ENCODE peak calls at places on chromosomes 4 and X, in ten cellular contexts. U, G, B, K, X, S, V, T, H and Q are unnamed samples.

GRCh38 chr4:153651961-153652784 is 31.9 kb upstream of the TLR2 start:
- DNase-seq in U (no peak), G (no peak), B (no peak), K (peak), X (no peak), S (no peak), V (no peak), T (peak), H (no peak), Q (no peak)

GRCh38 chr4:139171878-139172691 is 4.9 kb downstream of the ELF2 start:
- DNase-seq in U (peak), G (no peak), B (no peak), K (peak), X (no peak), S (no peak), V (peak), T (peak), H (peak), Q (peak)

GRCh38 chr4:153497091-153497531 is 31.0 kb downstream of the TMEM131L start:
- DNase-seq in U (no peak), G (no peak), B (no peak), K (peak), X (peak), S (peak), V (no peak), T (peak), H (peak), Q (peak)

GRCh38 chr4:108247511-108248088 is 78.9 kb upstream of the LEF1 start:
- DNase-seq in U (peak), G (peak), B (peak), K (peak), X (peak), S (peak), V (no peak), T (peak), H (peak), Q (peak)

GRCh38 chr4:55086561-55086960 is 38.8 kb downstream of the KDR start:
- DNase-seq in U (no peak), G (no peak), B (no peak), K (no peak), X (no peak), S (no peak), V (no peak), T (no peak), H (no peak), Q (no peak)

GRCh38 chr4:32775049-32775448 is 2054.9 kb downstream of the PCDH7 start:
- DNase-seq in U (peak), G (peak), B (no peak), K (peak), X (peak), S (no peak), V (peak), T (no peak), H (peak), Q (no peak)

GRCh38 chrX:131821945-131822622 is 201.0 kb upstream of the STK26 start:
- DNase-seq in U (no peak), G (no peak), B (peak), K (no peak), X (no peak), S (no peak), V (no peak), T (peak), H (no peak), Q (peak)

GRCh38 chrX:18654873-18655836 is 16.8 kb downstream of the RS1 start:
- DNase-seq in U (no peak), G (no peak), B (no peak), K (no peak), X (no peak), S (no peak), V (peak), T (peak), H (no peak), Q (peak)

GRCh38 chr4:102552781-102553180 is 51.6 kb downstream of the NFKB1 start:
- DNase-seq in U (no peak), G (no peak), B (peak), K (no peak), X (no peak), S (peak), V (no peak), T (no peak), H (no peak), Q (no peak)

GRCh38 chr4:105283501-105283900 is 136.8 kb downstream of the TET2 start:
- DNase-seq in U (no peak), G (no peak), B (no peak), K (no peak), X (no peak), S (peak), V (no peak), T (no peak), H (no peak), Q (peak)

GRCh38 chr4:120723986-120724385 is 198.5 kb downstream of the PRDM5 start:
- DNase-seq in U (no peak), G (no peak), B (no peak), K (no peak), X (no peak), S (no peak), V (peak), T (no peak), H (no peak), Q (no peak)

GRCh38 chrX:28880136-28880535 is 292.9 kb downstream of the IL1RAPL1 start:
- DNase-seq in U (peak), G (no peak), B (no peak), K (no peak), X (no peak), S (no peak), V (peak), T (no peak), H (no peak), Q (peak)

GRCh38 chr4:70496231-70496630 is 22.1 kb upstream of the AMTN start:
- DNase-seq in U (no peak), G (no peak), B (no peak), K (no peak), X (no peak), S (no peak), V (no peak), T (no peak), H (no peak), Q (no peak)

GRCh38 chrX:132612990-132613564 is 124.2 kb upstream of the MBNL3 start:
- DNase-seq in U (peak), G (peak), B (peak), K (peak), X (peak), S (peak), V (peak), T (peak), H (peak), Q (no peak)

GRCh38 chr4:184457530-184458249 is 16.7 kb downstream of the IRF2 start:
- DNase-seq in U (no peak), G (no peak), B (peak), K (no peak), X (no peak), S (no peak), V (no peak), T (no peak), H (no peak), Q (no peak)

GRCh38 chr4:86961103-86961502 is 26.3 kb downstream of the AFF1 start:
- DNase-seq in U (no peak), G (no peak), B (no peak), K (no peak), X (no peak), S (no peak), V (no peak), T (no peak), H (no peak), Q (no peak)

GRCh38 chr4:93409035-93409434 is 419.5 kb upstream of the ATOH1 start:
- DNase-seq in U (peak), G (no peak), B (no peak), K (no peak), X (no peak), S (no peak), V (no peak), T (no peak), H (no peak), Q (no peak)

GRCh38 chr4:38948551-38948950 is 80.9 kb downstream of the FAM114A1 start:
- DNase-seq in U (no peak), G (no peak), B (no peak), K (peak), X (peak), S (no peak), V (peak), T (peak), H (no peak), Q (peak)

GRCh38 chrX:140765043-140765784 is 55.7 kb downstream of the LINC00632 start:
- DNase-seq in U (peak), G (no peak), B (no peak), K (peak), X (peak), S (peak), V (peak), T (no peak), H (no peak), Q (peak)

GRCh38 chr4:137530176-137530575 is 2.1 kb downstream of the PCDH18 start:
- DNase-seq in U (no peak), G (no peak), B (no peak), K (no peak), X (no peak), S (no peak), V (peak), T (no peak), H (no peak), Q (peak)

GRCh38 chrX:912677-913076 is 282.1 kb downstream of the SHOX start:
- DNase-seq in U (no peak), G (no peak), B (no peak), K (no peak), X (no peak), S (no peak), V (no peak), T (no peak), H (no peak), Q (no peak)

GRCh38 chr4:125049711-125050110 is 265.0 kb upstream of the FAT4 start:
- DNase-seq in U (no peak), G (no peak), B (no peak), K (no peak), X (no peak), S (no peak), V (peak), T (no peak), H (no peak), Q (no peak)

GRCh38 chr4:149999485-150000074 is 78.7 kb upstream of the DCLK2 start:
- DNase-seq in U (peak), G (peak), B (peak), K (peak), X (peak), S (peak), V (peak), T (peak), H (peak), Q (peak)

GRCh38 chr4:81688085-81688484 is 216.4 kb upstream of the RASGEF1B start:
- DNase-seq in U (peak), G (no peak), B (peak), K (peak), X (no peak), S (no peak), V (peak), T (peak), H (no peak), Q (no peak)

GRCh38 chr4:18075823-18076433 is 54.4 kb upstream of the LCORL start:
- DNase-seq in U (peak), G (peak), B (peak), K (peak), X (peak), S (peak), V (peak), T (no peak), H (peak), Q (no peak)

GRCh38 chr4:121950680-121951569 is 935 bp downstream of the TRPC3 start:
- DNase-seq in U (peak), G (no peak), B (peak), K (no peak), X (peak), S (peak), V (peak), T (no peak), H (no peak), Q (no peak)

GRCh38 chrX:20382518-20383291 is 116.0 kb upstream of the RPS6KA3 start:
- DNase-seq in U (no peak), G (no peak), B (no peak), K (peak), X (peak), S (no peak), V (no peak), T (peak), H (no peak), Q (no peak)

GRCh38 chr4:182142146-182143085 is 100.8 kb upstream of the TENM3 start:
- DNase-seq in U (peak), G (no peak), B (no peak), K (no peak), X (peak), S (no peak), V (peak), T (peak), H (no peak), Q (peak)

GRCh38 chr4:182143086-182143821 is 99.9 kb upstream of the TENM3 start:
- DNase-seq in U (peak), G (no peak), B (no peak), K (no peak), X (peak), S (no peak), V (peak), T (peak), H (no peak), Q (peak)

GRCh38 chr4:182145360-182145905 is 97.8 kb upstream of the TENM3 start:
- DNase-seq in U (peak), G (no peak), B (no peak), K (no peak), X (peak), S (no peak), V (peak), T (peak), H (no peak), Q (peak)

GRCh38 chr4:182144621-182145359 is 98.4 kb upstream of the TENM3 start:
- DNase-seq in U (peak), G (no peak), B (peak), K (no peak), X (peak), S (no peak), V (peak), T (peak), H (no peak), Q (no peak)

GRCh38 chr4:182143822-182144620 is 99.2 kb upstream of the TENM3 start:
- DNase-seq in U (peak), G (no peak), B (peak), K (peak), X (peak), S (no peak), V (peak), T (peak), H (no peak), Q (peak)
- TF ChIP-seq EZH2 in U (no peak), G (no peak), B (no peak), K (peak), X (peak), S (peak), V (peak), T (no peak), H (no peak), Q (no peak)

DNA sequence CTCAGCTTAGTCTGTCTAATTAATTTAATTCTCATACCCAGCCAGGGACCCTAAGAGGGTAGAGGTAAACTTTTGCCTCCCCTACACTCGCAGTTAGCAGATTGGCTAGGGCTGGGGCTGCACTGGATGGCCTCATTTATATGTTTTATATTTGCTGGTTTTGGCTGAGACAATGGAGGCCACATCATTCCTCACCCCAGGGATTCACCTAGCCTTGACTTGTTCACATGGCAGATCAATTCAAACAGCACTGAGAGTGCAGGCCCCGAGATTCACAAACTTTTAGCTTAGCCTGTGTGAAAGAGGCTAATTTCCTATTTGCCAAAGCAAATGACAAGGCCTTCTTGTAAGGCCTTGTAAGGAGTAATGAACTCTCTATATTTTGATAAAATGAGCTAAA is 844.4 kb downstream of the ARAP2 start:
- DNase-seq in U (peak), G (no peak), B (no peak), K (no peak), X (no peak), S (no peak), V (no peak), T (no peak), H (no peak), Q (no peak)
- H2AFZ ChIP-seq in U (peak), G (no peak), B (no peak), K (no peak), X (no peak), S (no peak), V (no peak), T (no peak), H (no peak), Q (no peak)

DNA sequence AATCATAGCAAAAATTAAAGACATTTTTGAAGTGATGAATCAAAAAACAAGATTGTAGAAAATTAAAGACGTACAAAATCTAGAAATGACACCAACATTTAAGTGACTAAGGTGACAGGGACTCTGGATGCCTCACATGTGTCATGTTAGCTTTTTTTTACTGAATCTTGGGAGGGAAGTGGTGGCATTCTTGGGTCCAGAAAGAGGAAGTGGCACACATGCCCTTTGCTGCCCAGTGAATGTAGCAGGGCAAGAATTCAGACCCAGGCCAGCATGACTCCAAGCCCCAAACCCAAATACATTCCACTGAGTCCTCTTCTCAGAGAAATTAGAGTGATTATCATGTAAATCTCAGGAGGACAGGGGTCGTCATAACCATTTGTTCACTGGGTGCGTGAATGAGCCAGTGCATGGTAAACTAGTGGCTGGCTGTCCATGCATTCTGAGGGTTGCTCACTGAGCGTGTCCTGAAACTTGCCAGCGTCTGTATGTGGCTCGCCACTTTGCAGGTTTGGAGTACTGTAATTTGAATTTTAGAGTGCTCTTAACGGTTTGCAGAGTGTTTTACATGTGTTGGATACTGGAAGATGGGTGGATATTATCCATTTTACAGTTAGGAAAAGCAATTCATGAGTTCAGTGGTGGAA is 55.4 kb upstream of the TBC1D14 start:
- DNase-seq in U (no peak), G (no peak), B (no peak), K (no peak), X (no peak), S (no peak), V (no peak), T (no peak), H (no peak), Q (no peak)
- H3K4me2 ChIP-seq in U (no peak), G (no peak), B (no peak), K (no peak), X (no peak), S (no peak), V (no peak), T (no peak), H (no peak), Q (no peak)

GRCh38 chr4:89514811-89515210 is 207.2 kb upstream of the GPRIN3 start:
- DNase-seq in U (no peak), G (no peak), B (no peak), K (no peak), X (no peak), S (no peak), V (no peak), T (no peak), H (no peak), Q (no peak)

GRCh38 chr4:89518259-89518658 is 210.7 kb upstream of the GPRIN3 start:
- DNase-seq in U (no peak), G (no peak), B (no peak), K (no peak), X (no peak), S (no peak), V (no peak), T (no peak), H (no peak), Q (no peak)

DNA sequence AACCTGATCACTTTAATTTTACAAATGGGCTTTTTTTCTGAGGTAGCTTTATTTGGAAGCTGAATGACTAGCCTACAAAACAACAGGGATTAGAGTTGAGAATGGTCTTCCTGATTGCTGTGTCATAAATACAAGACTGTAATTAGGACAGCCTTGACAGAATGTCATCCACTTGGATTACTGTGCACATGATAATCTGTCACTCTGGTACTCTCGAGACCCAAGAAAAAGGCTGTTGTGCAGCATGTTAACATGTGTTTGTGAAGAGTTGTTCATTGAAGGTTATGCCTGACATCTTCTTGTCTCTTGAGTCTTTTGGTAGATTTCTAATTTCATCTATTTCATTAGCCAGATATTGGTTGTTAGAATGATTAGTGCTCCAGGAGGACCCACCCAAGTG is 212.2 kb upstream of the GPRIN3 start:
- DNase-seq in U (no peak), G (no peak), B (no peak), K (no peak), X (no peak), S (no peak), V (no peak), T (no peak), H (no peak), Q (no peak)
- TF ChIP-seq EZH2 in U (no peak), G (no peak), B (no peak), K (no peak), X (no peak), S (no peak), V (no peak), T (no peak), H (no peak), Q (no peak)

DNA sequence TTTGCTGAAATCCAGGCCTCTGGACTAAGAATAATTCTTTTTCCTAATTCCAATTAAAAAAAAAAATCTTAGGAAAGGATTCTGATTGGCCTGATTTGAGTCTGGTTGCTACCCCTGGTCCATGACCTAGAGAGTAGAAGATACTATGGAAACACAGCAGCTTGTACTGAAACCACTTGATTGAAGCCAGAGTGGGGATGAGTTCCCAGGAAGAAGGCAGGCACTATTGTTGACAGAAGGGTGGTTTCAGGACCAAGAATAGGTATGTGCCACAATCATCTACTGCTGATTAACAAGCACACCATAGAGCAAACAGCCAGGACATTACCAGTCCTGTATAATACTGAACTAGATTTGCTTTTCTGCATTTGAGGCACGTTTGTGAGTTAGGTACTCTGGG is 29.6 kb downstream of the STX18 start:
- DNase-seq in U (no peak), G (no peak), B (no peak), K (no peak), X (no peak), S (no peak), V (no peak), T (no peak), H (no peak), Q (no peak)
- H2AFZ ChIP-seq in U (no peak), G (no peak), B (no peak), K (no peak), X (no peak), S (no peak), V (no peak), T (no peak), H (no peak), Q (no peak)

GRCh38 chrX:136529795-136530194 is 2.2 kb upstream of the VGLL1 start:
- DNase-seq in U (peak), G (no peak), B (no peak), K (no peak), X (no peak), S (no peak), V (no peak), T (no peak), H (peak), Q (no peak)
- H3K4me2 ChIP-seq in U (no peak), G (no peak), B (no peak), K (no peak), X (no peak), S (no peak), V (no peak), T (no peak), H (no peak), Q (no peak)